ENCODE peak calls at places on chromosomes 2 and 18, in six cellular contexts. H is HCT116, O is BE2C, M is tibial artery, B is WERI-Rb-1, E is spleen. N is an unnamed sample.

GRCh38 chr2:20049631-20050030 is 1.8 kb downstream of the LAPTM4A start:
- DNase-seq in H (no peak), O (no peak), M (no peak), B (no peak), E (no peak), N (no peak)

GRCh38 chr2:37615808-37616673 is 55.4 kb downstream of the CDC42EP3 start:
- DNase-seq in H (no peak), O (no peak), M (peak; percentile 77), B (no peak), E (peak; percentile 92), N (peak; percentile 49)

GRCh38 chr18:43539862-43540261 is 262.6 kb upstream of the SYT4 start:
- DNase-seq in H (no peak), O (no peak), M (no peak), B (no peak), E (no peak), N (no peak)

GRCh38 chr18:39260565-39260964 is 1695.0 kb upstream of the CELF4 start:
- DNase-seq in H (no peak), O (no peak), M (no peak), B (no peak), E (no peak), N (no peak)

GRCh38 chr18:49849331-49850217 is 36.2 kb upstream of the ACAA2 start:
- DNase-seq in H (peak; percentile 96), O (peak; percentile 40), M (no peak), B (peak; percentile 47), E (no peak), N (no peak)

GRCh38 chr2:6812857-6813530 is 52.7 kb downstream of the CMPK2 start:
- DNase-seq in H (no peak), O (peak; percentile 20), M (no peak), B (peak; percentile 85), E (no peak), N (no peak)

GRCh38 chr2:98822301-98823164 is 91.6 kb upstream of the MGAT4A start:
- DNase-seq in H (no peak), O (no peak), M (peak; percentile 77), B (no peak), E (peak; percentile 94), N (peak; percentile 37)

GRCh38 chr2:91442246-91442905 is 2750.9 kb downstream of the RPIA start:
- DNase-seq in H (no peak), O (peak; percentile 10), M (peak; percentile 63), B (no peak), E (peak; percentile 80), N (no peak)

GRCh38 chr2:35033748-35034147 is 1321.8 kb upstream of the CRIM1 start:
- DNase-seq in H (no peak), O (no peak), M (no peak), B (no peak), E (peak; percentile 56), N (no peak)

GRCh38 chr2:19580830-19581229 is 222.4 kb upstream of the OSR1 start:
- DNase-seq in H (no peak), O (no peak), M (no peak), B (no peak), E (no peak), N (no peak)

GRCh38 chr2:2057125-2057721 is 273.9 kb downstream of the MYT1L start:
- DNase-seq in H (peak; percentile 2), O (peak; percentile 96), M (peak; percentile 70), B (peak; percentile 50), E (peak; percentile 83), N (peak; percentile 34)

GRCh38 chr2:235766206-235766794 is 272.5 kb downstream of the AGAP1 start:
- DNase-seq in H (peak; percentile 62), O (peak; percentile 72), M (peak; percentile 67), B (peak; percentile 14), E (no peak), N (peak; percentile 31)

GRCh38 chr2:204343685-204344084 is 201.6 kb upstream of the PARD3B start:
- DNase-seq in H (no peak), O (no peak), M (no peak), B (no peak), E (no peak), N (no peak)

GRCh38 chr2:212777020-212777491 is 238.5 kb upstream of the ERBB4 start:
- DNase-seq in H (peak; percentile 6), O (no peak), M (no peak), B (peak; percentile 20), E (no peak), N (no peak)
- H3K4me3 ChIP-seq in H (no peak overlapping the region), O (no peak overlapping the region), M (no peak overlapping the region), B (peak overlapping the region; percentile 25), E (no peak overlapping the region), N (no peak overlapping the region)

GRCh38 chr2:73063472-73063871 is 8.0 kb downstream of the SFXN5 start:
- DNase-seq in H (no peak), O (no peak), M (no peak), B (no peak), E (no peak), N (no peak)
- H3K9me3 ChIP-seq in H (no peaks in the 10 kb centered on the region), O (no peaks in the 10 kb centered on the region), M (no peaks in the 10 kb centered on the region), B (no peaks in the 10 kb centered on the region), E (no peaks in the 10 kb centered on the region), N (no peaks in the 10 kb centered on the region)

DNA sequence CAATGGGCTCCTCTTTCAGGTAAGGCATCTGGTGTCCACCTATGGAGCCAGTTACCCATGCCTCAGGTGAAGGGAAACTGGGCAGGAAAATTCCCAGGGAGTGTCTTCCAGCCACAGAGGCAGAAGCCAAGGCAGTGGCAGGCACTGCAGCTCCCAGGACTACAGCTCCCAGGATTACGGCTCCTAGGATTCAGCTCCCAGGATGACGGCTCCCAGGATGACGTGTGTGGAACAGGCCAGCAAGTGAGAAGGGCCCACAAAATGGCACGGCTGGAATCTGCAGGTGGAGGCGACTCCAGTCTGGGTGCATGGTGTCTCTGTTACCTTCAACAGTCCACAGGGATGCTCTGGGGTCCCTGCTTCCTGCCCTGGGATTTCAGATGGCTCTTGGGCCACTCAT is 92.1 kb downstream of the PTGR3 start:
- DNase-seq in H (no peak), O (no peak), M (no peak), B (no peak), E (no peak), N (no peak)
- TF ChIP-seq CTCF in H (no peak), O (no peak), M (no peak), B (no peak), E (no peak), N (no peak)

DNA sequence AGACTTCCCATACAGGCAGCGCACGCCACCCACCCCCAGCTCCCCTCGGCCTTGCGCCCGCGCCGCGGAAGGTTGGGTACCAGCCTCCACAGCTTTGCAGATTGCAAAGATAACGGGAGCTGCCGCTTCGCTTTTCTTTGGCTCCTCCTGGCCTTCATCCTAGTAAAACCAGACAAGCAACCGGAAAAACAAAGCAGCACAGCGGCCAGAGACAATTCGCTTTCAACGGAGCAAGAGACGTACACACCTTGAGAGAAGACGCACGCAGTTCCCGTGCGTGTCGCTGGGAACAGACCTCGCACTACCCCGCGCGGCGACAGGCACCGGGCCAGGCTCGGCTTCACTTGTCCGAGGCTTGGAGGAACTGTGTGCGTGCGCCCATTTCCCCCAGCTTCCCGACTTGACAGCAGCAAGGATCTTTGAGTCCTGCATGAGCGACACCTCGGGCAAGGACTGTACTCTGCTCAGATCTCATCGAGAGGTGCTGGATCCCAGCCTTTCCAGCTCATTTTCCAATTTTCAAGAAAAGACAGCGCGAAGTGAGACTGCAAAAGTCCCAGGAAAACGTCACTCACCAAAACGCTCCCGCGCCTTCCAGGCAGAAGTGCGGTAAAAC is 964 bp downstream of the ZBTB7C start:
- DNase-seq in H (no peak), O (no peak), M (peak; percentile 75), B (peak; percentile 27), E (peak; percentile 72), N (no peak)
- H3K4me3 ChIP-seq in H (no peak overlapping the region), O (peak overlapping the region; percentile 31), M (peak overlapping the region; percentile 92), B (peak overlapping the region; percentile 35), E (peak overlapping the region; percentile 80), N (no peak overlapping the region)

DNA sequence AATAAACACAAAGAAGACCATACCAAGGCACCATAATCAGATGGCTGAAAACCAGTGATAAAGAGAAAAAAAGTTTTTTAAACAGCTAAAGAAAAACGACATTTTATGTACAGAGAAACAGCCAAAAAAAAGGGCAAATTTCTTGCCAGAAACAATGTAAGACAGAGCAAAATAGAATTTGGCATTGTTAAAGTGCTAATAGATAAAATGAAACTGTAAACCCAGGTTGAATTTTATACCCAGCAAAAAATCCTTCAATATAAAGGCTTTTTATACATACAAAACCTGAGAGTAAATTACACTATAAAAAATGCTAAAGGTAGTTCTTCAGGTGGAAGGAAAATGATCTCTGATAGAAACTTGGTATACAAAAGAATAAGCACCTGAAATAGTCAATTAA is 45.7 kb downstream of the FAM117B start:
- DNase-seq in H (no peak), O (no peak), M (no peak), B (no peak), E (no peak), N (no peak)
- H3K9me3 ChIP-seq in H (peaks cover 10% of the 10 kb centered on the region), O (no peaks in the 10 kb centered on the region), M (peaks cover 16% of the 10 kb centered on the region), B (no peaks in the 10 kb centered on the region), E (peaks cover 34% of the 10 kb centered on the region), N (peaks cover 5% of the 10 kb centered on the region)